ENCODE peak calls at places on chromosomes 12 and 14, in five cellular contexts. S is astrocyte, J is IMR-90, B is body of pancreas, K is esophagus muscularis mucosa. P is an unnamed sample. For H3K9me3, the result is how much of the 10 kb centered on the place peaks cover.

GRCh38 chr12:25155031-25155576 is 39.9 kb downstream of the DNAI7 start:
- DNase-seq in S (peak), J (peak), K (no peak), B (no peak), P (peak)

GRCh38 chr12:59041241-59042121 is 121.2 kb upstream of the LRIG3 start:
- DNase-seq in S (peak), B (no peak), J (peak), K (no peak), P (peak)

GRCh38 chr12:103855036-103855712 is 14.1 kb upstream of the NT5DC3 start:
- DNase-seq in J (peak), K (no peak), S (peak), B (no peak), P (peak)

GRCh38 chr14:89920041-89920440 is 34.5 kb downstream of the EFCAB11 start:
- DNase-seq in J (peak), K (no peak), S (peak), B (no peak), P (no peak)

GRCh38 chr12:48221645-48222044 is 18.6 kb upstream of the OR10AD1 start:
- DNase-seq in J (no peak), S (no peak), B (no peak), K (no peak), P (no peak)

GRCh38 chr14:24483604-24484252 is 24.3 kb downstream of the CMA1 start:
- DNase-seq in J (peak), K (no peak), S (peak), B (no peak), P (peak)

GRCh38 chr14:35965425-35965824 is 139.3 kb downstream of the BRMS1L start:
- DNase-seq in K (no peak), S (no peak), J (no peak), B (no peak), P (no peak)

GRCh38 chr14:100122481-100123215 is 36.8 kb downstream of the DEGS2 start:
- DNase-seq in S (no peak), J (no peak), B (no peak), K (no peak), P (peak)

GRCh38 chr12:15546102-15546701 is 223.9 kb downstream of the PTPRO start:
- DNase-seq in B (no peak), K (no peak), S (no peak), J (no peak), P (no peak)

GRCh38 chr12:96401061-96401871 is 1.0 kb upstream of the CDK17 start:
- DNase-seq in S (peak), B (peak), J (peak), K (no peak), P (peak)

GRCh38 chr14:34833545-34834523 is 41.3 kb downstream of the BAZ1A start:
- DNase-seq in J (no peak), S (no peak), K (no peak), B (no peak), P (no peak)

GRCh38 chr12:94623161-94623920 is 27.0 kb downstream of the TMCC3 start:
- DNase-seq in B (no peak), S (no peak), K (no peak), J (no peak), P (no peak)

GRCh38 chr14:64968651-64969050 is 3.5 kb downstream of the RAB15 start:
- DNase-seq in B (no peak), S (no peak), K (no peak), J (no peak), P (no peak)

GRCh38 chr14:90256354-90257131 is at the start of gene PSMC1:
- DNase-seq in J (peak), B (peak), K (peak), S (peak), P (peak)

GRCh38 chr12:66129934-66130266 is 650 bp downstream of the LLPH start:
- DNase-seq in K (no peak), J (no peak), S (peak), B (no peak), P (peak)

GRCh38 chr12:72511493-72511892 is 239.3 kb downstream of the TRHDE start:
- DNase-seq in B (no peak), K (no peak), J (no peak), S (peak), P (no peak)

GRCh38 chr12:48183091-48183875 is at the start of gene CCDC184:
- DNase-seq in J (peak), S (peak), B (peak), K (peak), P (peak)

GRCh38 chr12:132373967-132374820 is 44.8 kb upstream of the GALNT9 start:
- DNase-seq in S (no peak), K (no peak), J (no peak), B (no peak), P (no peak)
- TF ChIP-seq CTCF in S (no peak), K (no peak), J (no peak), B (no peak), P (peak)

DNA sequence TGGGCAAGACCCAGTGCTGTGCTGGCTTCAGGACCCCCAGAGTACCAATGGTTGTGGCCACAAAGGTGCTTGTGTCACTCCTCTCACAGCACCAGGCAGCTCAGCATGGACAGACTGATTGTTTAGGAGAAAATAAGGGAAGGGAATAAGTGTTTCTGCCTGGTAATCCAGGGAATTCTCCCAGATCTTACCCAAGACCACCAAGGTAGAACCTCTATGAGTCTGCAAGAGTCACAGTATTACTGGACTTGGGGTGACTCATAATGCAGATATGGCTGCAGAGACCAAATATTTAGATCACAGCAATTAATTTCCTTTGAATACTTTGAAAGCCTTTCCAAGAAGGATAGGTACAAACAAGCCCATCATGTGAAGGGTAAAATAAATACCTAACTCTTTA is 1178.3 kb upstream of the FLRT2 start:
- DNase-seq in K (no peak), B (no peak), J (peak), S (no peak), P (no peak)
- H3K9me3 ChIP-seq in K (under half), B (under half), J (under half), S (under half), P (under half)

GRCh38 chr12:31974673-31975072 is 15.5 kb downstream of the RESF1 start:
- DNase-seq in K (no peak), B (no peak), J (no peak), S (no peak), P (no peak)
- H3K4me3 ChIP-seq in K (no peak), B (no peak), J (no peak), S (no peak), P (no peak)

DNA sequence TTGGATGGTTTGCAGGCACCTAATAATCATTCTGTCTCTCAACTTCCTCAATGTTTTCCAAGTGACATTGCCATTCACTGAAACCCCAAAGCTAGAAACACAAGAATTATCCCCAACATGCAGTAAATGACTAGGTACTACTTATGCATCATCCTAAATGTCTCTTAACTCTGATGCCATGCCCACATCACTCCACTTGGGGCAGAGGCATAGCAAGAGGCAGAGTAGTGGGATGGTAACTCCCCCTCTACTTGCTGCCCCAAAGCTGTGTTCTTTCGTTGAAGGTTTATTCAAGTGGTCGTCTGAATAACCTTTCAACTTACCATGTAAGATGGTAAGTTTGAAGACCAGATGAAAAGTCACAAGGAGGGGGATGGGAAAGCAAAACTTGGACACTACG is 77.9 kb upstream of the SOX5 start:
- DNase-seq in B (no peak), S (no peak), J (no peak), K (no peak), P (no peak)
- TF ChIP-seq CTCF in B (no peak), S (no peak), J (no peak), K (no peak), P (peak)

GRCh38 chr12:14525964-14526363 is 41.7 kb downstream of the PLBD1 start:
- DNase-seq in S (no peak), J (no peak), B (no peak), K (no peak), P (no peak)
- H3K9me3 ChIP-seq in S (under half), J (under half), B (under half), K (under half), P (under half)

DNA sequence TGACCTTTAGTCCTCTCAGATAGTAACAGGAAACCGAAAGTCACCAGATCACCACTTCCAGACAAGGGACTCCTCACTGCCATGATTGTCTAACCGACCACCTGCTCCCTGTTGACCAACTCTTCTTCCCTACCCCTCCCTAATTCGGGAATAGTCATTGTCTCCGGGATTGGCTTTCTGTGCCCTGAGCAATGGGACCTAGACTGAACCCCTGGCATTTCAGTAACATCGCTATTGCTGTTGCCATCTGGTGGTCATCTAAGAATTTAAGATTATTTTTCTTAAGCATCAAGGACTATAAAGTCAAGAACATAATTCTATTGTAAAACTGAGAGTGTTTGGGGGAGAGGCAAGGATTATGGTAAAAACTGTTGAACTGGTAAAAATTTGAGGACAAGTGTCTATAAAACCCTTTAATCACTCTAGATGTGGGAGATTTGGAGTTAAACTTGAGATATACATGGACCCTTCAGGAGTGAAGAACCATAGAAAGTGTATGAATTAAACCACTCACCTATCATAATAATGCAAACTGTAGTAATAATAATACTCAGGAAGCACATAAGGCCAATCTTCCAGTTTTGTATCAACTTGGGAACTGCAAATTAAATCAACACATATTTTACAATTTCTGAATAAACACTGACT is 6.3 kb downstream of the CLEC2A start:
- DNase-seq in J (peak), S (peak), K (no peak), B (no peak), P (no peak)
- H3K4me3 ChIP-seq in J (no peak), S (no peak), K (peak), B (no peak), P (peak)

GRCh38 chr14:41824441-41824840 is 217.8 kb downstream of the LRFN5 start:
- DNase-seq in S (no peak), J (no peak), B (no peak), K (no peak), P (no peak)
- TF ChIP-seq CTCF in S (no peak), J (no peak), B (no peak), K (no peak), P (no peak)

P was measured in osteoblast.